ENCODE peak calls at places on chromosomes 1 and 21, in four cellular contexts. One of them, this sample, is unnamed.

GRCh38 chr1:67307251-67308060 is at the start of gene IL12RB2:
- DNase-seq in retinal pigment epithelial cell: no peak
- DNase-seq in dorsolateral prefrontal cortex: no peak
- DNase-seq in left lung: no peak
- DNase-seq in this sample: no peak

GRCh38 chr1:246497331-246497915 is 9.7 kb downstream of the SMYD3 start:
- DNase-seq in dorsolateral prefrontal cortex: no peak
- DNase-seq in left lung: no peak
- DNase-seq in retinal pigment epithelial cell: peak
- DNase-seq in this sample: no peak

GRCh38 chr1:204659061-204659460 is 26.5 kb downstream of the LRRN2 start:
- DNase-seq in retinal pigment epithelial cell: no peak
- DNase-seq in dorsolateral prefrontal cortex: no peak
- DNase-seq in left lung: no peak
- DNase-seq in this sample: no peak

GRCh38 chr1:19222979-19223824 is 13.1 kb upstream of the UBR4 start:
- DNase-seq in left lung: no peak
- DNase-seq in retinal pigment epithelial cell: no peak
- DNase-seq in dorsolateral prefrontal cortex: no peak
- DNase-seq in this sample: no peak

GRCh38 chr1:203178083-203178482 is 2.5 kb upstream of the MYBPH start:
- DNase-seq in dorsolateral prefrontal cortex: no peak
- DNase-seq in retinal pigment epithelial cell: no peak
- DNase-seq in left lung: no peak
- DNase-seq in this sample: no peak

GRCh38 chr1:8211620-8212442 is 106.1 kb upstream of the SLC45A1 start:
- DNase-seq in dorsolateral prefrontal cortex: no peak
- DNase-seq in retinal pigment epithelial cell: peak
- DNase-seq in left lung: peak
- DNase-seq in this sample: no peak

GRCh38 chr1:209648366-209648765 is 3.9 kb downstream of the LAMB3 start:
- DNase-seq in dorsolateral prefrontal cortex: no peak
- DNase-seq in left lung: no peak
- DNase-seq in retinal pigment epithelial cell: no peak
- DNase-seq in this sample: no peak

GRCh38 chr1:176206006-176206960 is 803 bp downstream of the COP1 start:
- DNase-seq in left lung: peak
- DNase-seq in dorsolateral prefrontal cortex: peak
- DNase-seq in retinal pigment epithelial cell: peak
- DNase-seq in this sample: no peak

GRCh38 chr1:188826800-188827199 is 1650.9 kb downstream of the BRINP3 start:
- DNase-seq in left lung: no peak
- DNase-seq in dorsolateral prefrontal cortex: no peak
- DNase-seq in retinal pigment epithelial cell: no peak
- DNase-seq in this sample: no peak

GRCh38 chr1:110212165-110213142 is 2.3 kb downstream of the KCNC4 start:
- DNase-seq in dorsolateral prefrontal cortex: peak
- DNase-seq in retinal pigment epithelial cell: no peak
- DNase-seq in left lung: no peak
- DNase-seq in this sample: no peak

GRCh38 chr21:33931799-33932390 is 16.3 kb upstream of the ATP5PO start:
- DNase-seq in left lung: no peak
- DNase-seq in dorsolateral prefrontal cortex: no peak
- DNase-seq in retinal pigment epithelial cell: no peak
- DNase-seq in this sample: no peak

GRCh38 chr1:57983441-57983840 is 559.6 kb upstream of the DAB1 start:
- DNase-seq in dorsolateral prefrontal cortex: no peak
- DNase-seq in retinal pigment epithelial cell: no peak
- DNase-seq in left lung: no peak
- DNase-seq in this sample: no peak

GRCh38 chr21:26405735-26406361 is 167.2 kb downstream of the CYYR1 start:
- DNase-seq in left lung: no peak
- DNase-seq in retinal pigment epithelial cell: no peak
- DNase-seq in dorsolateral prefrontal cortex: no peak
- DNase-seq in this sample: no peak

GRCh38 chr1:27862671-27863551 is 9.4 kb upstream of the THEMIS2 start:
- DNase-seq in retinal pigment epithelial cell: no peak
- DNase-seq in left lung: peak
- DNase-seq in dorsolateral prefrontal cortex: no peak
- DNase-seq in this sample: no peak

DNA sequence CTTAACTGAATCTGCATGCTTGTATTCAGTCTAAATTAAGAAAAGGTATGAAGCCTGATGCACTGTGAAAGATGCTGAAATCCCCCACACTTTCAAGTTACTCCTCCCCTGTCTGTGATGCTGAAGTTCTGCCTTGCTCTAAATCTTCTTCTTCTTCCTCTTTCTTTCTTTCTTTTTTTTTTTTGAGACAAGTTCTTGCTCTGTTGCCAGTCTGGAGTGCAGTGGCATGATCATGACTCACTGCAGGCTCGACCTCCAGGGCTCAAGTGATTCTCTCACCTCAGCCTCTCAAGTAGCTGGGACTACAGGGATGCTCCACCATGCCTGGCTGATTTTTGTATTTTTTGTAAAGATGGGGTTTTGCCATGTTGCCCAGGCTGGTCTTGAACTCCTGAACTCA is 231.0 kb upstream of the B3GALT2 start:
- DNase-seq in dorsolateral prefrontal cortex: no peak
- DNase-seq in retinal pigment epithelial cell: no peak
- DNase-seq in left lung: no peak
- DNase-seq in this sample: no peak
- H3K4me3 ChIP-seq in dorsolateral prefrontal cortex: no peak
- H3K4me3 ChIP-seq in retinal pigment epithelial cell: no peak
- H3K4me3 ChIP-seq in left lung: no peak
- H3K4me3 ChIP-seq in this sample: no peak

GRCh38 chr1:180156631-180157091 is 2.0 kb downstream of the QSOX1 start:
- DNase-seq in left lung: no peak
- DNase-seq in dorsolateral prefrontal cortex: no peak
- DNase-seq in retinal pigment epithelial cell: no peak
- DNase-seq in this sample: no peak

GRCh38 chr1:180158149-180159147 is 3.8 kb downstream of the QSOX1 start:
- DNase-seq in retinal pigment epithelial cell: no peak
- DNase-seq in dorsolateral prefrontal cortex: no peak
- DNase-seq in left lung: no peak
- DNase-seq in this sample: no peak

GRCh38 chr1:180156201-180156600 is 1.5 kb downstream of the QSOX1 start:
- DNase-seq in retinal pigment epithelial cell: no peak
- DNase-seq in left lung: no peak
- DNase-seq in dorsolateral prefrontal cortex: no peak
- DNase-seq in this sample: no peak

GRCh38 chr1:180157576-180158057 is 2.9 kb downstream of the QSOX1 start:
- DNase-seq in retinal pigment epithelial cell: no peak
- DNase-seq in left lung: no peak
- DNase-seq in dorsolateral prefrontal cortex: no peak
- DNase-seq in this sample: no peak

GRCh38 chr1:180157108-180157507 is 2.4 kb downstream of the QSOX1 start:
- DNase-seq in retinal pigment epithelial cell: no peak
- DNase-seq in dorsolateral prefrontal cortex: no peak
- DNase-seq in left lung: no peak
- DNase-seq in this sample: no peak
- H3K4me3 ChIP-seq in retinal pigment epithelial cell: peak
- H3K4me3 ChIP-seq in dorsolateral prefrontal cortex: no peak
- H3K4me3 ChIP-seq in left lung: peak
- H3K4me3 ChIP-seq in this sample: no peak

GRCh38 chr1:154417338-154417608 is 12.1 kb downstream of the IL6R start:
- DNase-seq in left lung: no peak
- DNase-seq in dorsolateral prefrontal cortex: no peak
- DNase-seq in retinal pigment epithelial cell: no peak
- DNase-seq in this sample: no peak

GRCh38 chr1:154419620-154420020 is 14.5 kb downstream of the IL6R start:
- DNase-seq in retinal pigment epithelial cell: peak
- DNase-seq in dorsolateral prefrontal cortex: peak
- DNase-seq in left lung: peak
- DNase-seq in this sample: peak

GRCh38 chr1:154420172-154420571 is 15.0 kb downstream of the IL6R start:
- DNase-seq in left lung: peak
- DNase-seq in dorsolateral prefrontal cortex: no peak
- DNase-seq in retinal pigment epithelial cell: peak
- DNase-seq in this sample: peak

GRCh38 chr1:154418062-154418897 is 13.1 kb downstream of the IL6R start:
- DNase-seq in dorsolateral prefrontal cortex: no peak
- DNase-seq in retinal pigment epithelial cell: peak
- DNase-seq in left lung: peak
- DNase-seq in this sample: no peak

DNA sequence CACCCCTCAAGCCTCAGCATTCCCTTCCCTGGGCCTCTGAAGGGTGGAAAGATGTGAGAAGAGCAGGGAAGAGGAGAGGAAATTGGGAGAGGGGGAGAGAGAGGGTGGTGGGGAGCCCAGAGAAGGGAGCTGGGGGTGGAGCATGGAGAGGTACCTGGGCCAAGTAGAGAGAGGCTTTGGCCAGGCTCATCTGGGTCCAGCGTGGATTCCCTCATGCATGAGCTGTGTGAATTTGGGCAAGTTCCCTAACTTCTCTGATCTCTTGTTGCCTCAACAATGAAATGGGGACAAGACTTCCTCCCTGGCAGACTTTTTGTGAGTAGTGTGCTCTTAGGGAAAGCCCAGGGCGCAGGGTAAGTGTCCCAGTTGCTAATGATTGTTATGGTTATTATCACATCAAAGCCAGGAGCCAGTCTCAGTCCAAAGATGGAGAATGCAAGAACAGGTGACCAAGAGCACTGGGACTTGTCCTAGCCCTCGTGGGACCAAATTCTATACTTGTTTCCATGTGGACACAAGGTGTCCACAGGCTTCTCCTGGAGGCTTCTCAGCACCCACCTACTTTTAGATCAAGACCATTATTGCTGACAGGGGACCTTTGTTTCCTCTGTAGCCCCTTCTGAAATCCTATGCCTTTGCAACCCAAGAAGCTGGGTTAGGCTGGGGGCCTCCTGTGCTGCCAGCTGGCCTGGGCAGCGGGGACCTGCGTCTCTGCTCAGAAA is 13.9 kb downstream of the IL6R start:
- DNase-seq in left lung: no peak
- DNase-seq in retinal pigment epithelial cell: no peak
- DNase-seq in dorsolateral prefrontal cortex: no peak
- DNase-seq in this sample: no peak
- H3K4me3 ChIP-seq in left lung: peak
- H3K4me3 ChIP-seq in retinal pigment epithelial cell: no peak
- H3K4me3 ChIP-seq in dorsolateral prefrontal cortex: no peak
- H3K4me3 ChIP-seq in this sample: peak

GRCh38 chr1:73331726-73332125 is 866.2 kb downstream of the LRRIQ3 start:
- DNase-seq in left lung: no peak
- DNase-seq in retinal pigment epithelial cell: no peak
- DNase-seq in dorsolateral prefrontal cortex: no peak
- DNase-seq in this sample: no peak

GRCh38 chr1:73327998-73328397 is 870.0 kb downstream of the LRRIQ3 start:
- DNase-seq in dorsolateral prefrontal cortex: no peak
- DNase-seq in left lung: no peak
- DNase-seq in retinal pigment epithelial cell: no peak
- DNase-seq in this sample: no peak

GRCh38 chr1:73327180-73327793 is 870.7 kb downstream of the LRRIQ3 start:
- DNase-seq in left lung: no peak
- DNase-seq in dorsolateral prefrontal cortex: no peak
- DNase-seq in retinal pigment epithelial cell: no peak
- DNase-seq in this sample: no peak

DNA sequence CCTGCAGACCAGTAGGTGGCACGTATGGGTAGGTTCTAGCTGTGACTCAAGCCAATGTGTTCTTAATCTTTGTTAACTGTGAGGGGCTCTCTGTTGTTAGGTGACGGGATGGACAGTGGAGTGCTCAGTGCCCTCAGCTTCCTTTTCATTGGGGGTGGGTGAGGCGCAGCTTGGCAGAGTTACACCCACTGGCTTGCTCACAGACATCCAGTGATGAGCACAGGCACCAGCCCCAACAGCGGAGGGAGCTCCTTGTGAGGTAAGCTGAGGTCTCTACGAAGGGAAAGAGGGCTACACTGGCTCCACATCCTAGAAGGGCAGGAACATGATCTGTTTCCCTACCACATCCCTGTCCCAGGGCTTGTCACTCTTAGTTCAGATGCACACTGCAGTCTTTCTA is 871.3 kb downstream of the LRRIQ3 start:
- DNase-seq in retinal pigment epithelial cell: no peak
- DNase-seq in dorsolateral prefrontal cortex: no peak
- DNase-seq in left lung: no peak
- DNase-seq in this sample: no peak
- H3K4me3 ChIP-seq in retinal pigment epithelial cell: no peak
- H3K4me3 ChIP-seq in dorsolateral prefrontal cortex: no peak
- H3K4me3 ChIP-seq in left lung: no peak
- H3K4me3 ChIP-seq in this sample: no peak

DNA sequence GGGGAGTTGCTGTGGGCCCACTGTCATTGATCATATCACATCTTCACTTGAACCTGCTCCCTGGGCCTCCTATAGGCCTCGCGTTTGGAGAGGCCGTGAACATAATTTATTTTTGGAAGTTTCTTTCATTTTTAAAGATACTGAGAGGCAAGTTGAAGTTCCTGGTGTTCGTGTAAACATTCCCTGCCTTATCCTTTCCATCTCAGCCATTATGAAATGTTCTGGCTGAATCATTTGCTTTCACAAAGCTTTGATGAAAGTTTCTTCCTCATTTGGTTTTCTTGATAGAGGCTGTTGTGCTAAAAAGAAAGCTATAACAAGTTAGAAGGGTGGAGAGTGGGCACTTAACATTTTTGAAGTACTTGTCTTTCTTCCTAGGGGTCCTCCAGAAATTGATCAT is 15.5 kb downstream of the CAMTA1 start:
- DNase-seq in dorsolateral prefrontal cortex: no peak
- DNase-seq in retinal pigment epithelial cell: no peak
- DNase-seq in left lung: no peak
- DNase-seq in this sample: no peak
- H3K4me3 ChIP-seq in dorsolateral prefrontal cortex: no peak
- H3K4me3 ChIP-seq in retinal pigment epithelial cell: no peak
- H3K4me3 ChIP-seq in left lung: no peak
- H3K4me3 ChIP-seq in this sample: peak

DNA sequence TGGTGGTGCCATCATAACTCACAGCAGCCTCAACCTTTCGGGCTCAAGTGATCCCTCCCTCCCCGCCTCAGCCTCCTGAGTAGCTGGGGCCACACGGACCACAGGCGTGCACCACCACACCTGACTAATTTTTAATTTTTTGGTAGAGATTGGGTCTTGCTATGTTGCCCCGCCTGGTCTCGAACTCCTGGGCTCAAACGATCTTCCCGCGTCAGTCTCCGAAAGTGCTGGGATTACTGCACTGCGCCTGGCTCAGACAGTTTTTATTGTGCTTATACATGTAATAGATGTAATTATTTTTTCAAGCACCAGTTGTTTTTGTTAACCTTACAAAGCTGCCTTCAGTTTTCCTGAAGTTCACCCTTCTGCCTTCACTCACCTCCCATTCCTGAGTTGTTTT is 38.0 kb upstream of the HMGN1 start:
- DNase-seq in dorsolateral prefrontal cortex: no peak
- DNase-seq in retinal pigment epithelial cell: no peak
- DNase-seq in left lung: no peak
- DNase-seq in this sample: no peak
- H3K4me3 ChIP-seq in dorsolateral prefrontal cortex: no peak
- H3K4me3 ChIP-seq in retinal pigment epithelial cell: no peak
- H3K4me3 ChIP-seq in left lung: peak
- H3K4me3 ChIP-seq in this sample: peak

GRCh38 chr1:2516946-2517345 is 9.4 kb downstream of the PANK4 start:
- DNase-seq in left lung: no peak
- DNase-seq in dorsolateral prefrontal cortex: no peak
- DNase-seq in retinal pigment epithelial cell: no peak
- DNase-seq in this sample: no peak
- H3K4me3 ChIP-seq in left lung: no peak
- H3K4me3 ChIP-seq in dorsolateral prefrontal cortex: no peak
- H3K4me3 ChIP-seq in retinal pigment epithelial cell: no peak
- H3K4me3 ChIP-seq in this sample: no peak